ENCODE peak calls at places on chromosomes 13 and 19, in four cellular contexts. N, K, H and S are unnamed samples.

GRCh38 chr13:45511310-45512147 is 46.8 kb downstream of the COG3 start:
- DNase-seq in K (no peak), H (peak; percentile 80), N (no peak), S (no peak)

GRCh38 chr19:7901337-7901736 is 2.3 kb upstream of the MAP2K7 start:
- DNase-seq in N (no peak), H (no peak), K (no peak), S (no peak)

GRCh38 chr13:96025283-96025682 is 27.9 kb downstream of the UGGT2 start:
- DNase-seq in K (no peak), H (no peak), N (no peak), S (no peak)

GRCh38 chr19:8302734-8303133 is 5.4 kb downstream of the CD320 start:
- DNase-seq in H (no peak), K (no peak), N (peak; percentile 6), S (peak; percentile 15)

GRCh38 chr19:11538232-11539036 is at the start of gene CNN1:
- DNase-seq in K (no peak), N (no peak), H (peak; percentile 80), S (no peak)

GRCh38 chr13:85366759-85367417 is 432.3 kb downstream of the SLITRK6 start:
- DNase-seq in N (no peak), K (no peak), H (no peak), S (no peak)

GRCh38 chr13:73898276-73898675 is 235.9 kb downstream of the KLF12 start:
- DNase-seq in K (no peak), H (no peak), N (no peak), S (no peak)

GRCh38 chr13:99063952-99064351 is 86.1 kb upstream of the DOCK9 start:
- DNase-seq in H (no peak), K (no peak), N (no peak), S (no peak)

GRCh38 chr19:27746691-27747380 is 1466.1 kb downstream of the UQCRFS1 start:
- DNase-seq in N (no peak), H (no peak), K (no peak), S (peak; percentile 28)

GRCh38 chr13:46655727-46656180 is 102.8 kb downstream of the LRCH1 start:
- DNase-seq in N (no peak), K (no peak), H (no peak), S (no peak)